ENCODE peak calls at places on chromosomes 6 and 20, in nine cellular contexts. One of them, this sample, is unnamed.

GRCh38 chr20:50188879-50189680 is 1.6 kb upstream of the CEBPB start:
- DNase-seq in AG04450: no peak
- DNase-seq in RWPE2: peak
- DNase-seq in cardiac fibroblast: no peak
- DNase-seq in WTC11: no peak
- DNase-seq in RWPE1: no peak
- DNase-seq in psoas muscle: no peak
- DNase-seq in HFFc6: no peak
- DNase-seq in GM06990: no peak
- DNase-seq in this sample: no peak

GRCh38 chr6:128508588-128509296 is 11.7 kb downstream of the PTPRK start:
- DNase-seq in AG04450: no peak
- DNase-seq in RWPE2: peak
- DNase-seq in cardiac fibroblast: peak
- DNase-seq in WTC11: no peak
- DNase-seq in RWPE1: peak
- DNase-seq in psoas muscle: no peak
- DNase-seq in HFFc6: peak
- DNase-seq in GM06990: no peak
- DNase-seq in this sample: peak

GRCh38 chr6:22247916-22248482 is 48.8 kb downstream of the PRL start:
- DNase-seq in AG04450: no peak
- DNase-seq in RWPE2: no peak
- DNase-seq in cardiac fibroblast: peak
- DNase-seq in WTC11: no peak
- DNase-seq in RWPE1: no peak
- DNase-seq in psoas muscle: no peak
- DNase-seq in HFFc6: no peak
- DNase-seq in GM06990: no peak
- DNase-seq in this sample: no peak

GRCh38 chr20:59647271-59647670 is 42.9 kb downstream of the PHACTR3 start:
- DNase-seq in AG04450: no peak
- DNase-seq in RWPE2: peak
- DNase-seq in cardiac fibroblast: no peak
- DNase-seq in WTC11: no peak
- DNase-seq in RWPE1: no peak
- DNase-seq in psoas muscle: no peak
- DNase-seq in HFFc6: no peak
- DNase-seq in GM06990: no peak
- DNase-seq in this sample: no peak

GRCh38 chr6:42239333-42239732 is 21.7 kb upstream of the MRPS10 start:
- DNase-seq in AG04450: no peak
- DNase-seq in RWPE2: no peak
- DNase-seq in cardiac fibroblast: no peak
- DNase-seq in WTC11: no peak
- DNase-seq in RWPE1: peak
- DNase-seq in psoas muscle: no peak
- DNase-seq in HFFc6: no peak
- DNase-seq in GM06990: no peak
- DNase-seq in this sample: peak

GRCh38 chr6:140475086-140475485 is 1100.6 kb upstream of the CITED2 start:
- DNase-seq in AG04450: no peak
- DNase-seq in RWPE2: no peak
- DNase-seq in cardiac fibroblast: peak
- DNase-seq in WTC11: no peak
- DNase-seq in RWPE1: peak
- DNase-seq in psoas muscle: no peak
- DNase-seq in HFFc6: no peak
- DNase-seq in GM06990: no peak
- DNase-seq in this sample: peak

GRCh38 chr6:143673638-143674037 is 4.1 kb upstream of the PHACTR2 start:
- DNase-seq in AG04450: no peak
- DNase-seq in RWPE2: peak
- DNase-seq in cardiac fibroblast: peak
- DNase-seq in WTC11: no peak
- DNase-seq in RWPE1: peak
- DNase-seq in psoas muscle: no peak
- DNase-seq in HFFc6: peak
- DNase-seq in GM06990: no peak
- DNase-seq in this sample: peak

GRCh38 chr6:101021504-101021903 is 140.4 kb upstream of the ASCC3 start:
- DNase-seq in AG04450: no peak
- DNase-seq in RWPE2: no peak
- DNase-seq in cardiac fibroblast: no peak
- DNase-seq in WTC11: no peak
- DNase-seq in RWPE1: no peak
- DNase-seq in psoas muscle: no peak
- DNase-seq in HFFc6: no peak
- DNase-seq in GM06990: no peak
- DNase-seq in this sample: no peak

GRCh38 chr20:46639587-46639986 is 11.7 kb downstream of the SLC13A3 start:
- DNase-seq in AG04450: no peak
- DNase-seq in RWPE2: no peak
- DNase-seq in cardiac fibroblast: no peak
- DNase-seq in WTC11: no peak
- DNase-seq in RWPE1: no peak
- DNase-seq in psoas muscle: no peak
- DNase-seq in HFFc6: no peak
- DNase-seq in GM06990: no peak
- DNase-seq in this sample: no peak

GRCh38 chr6:150667977-150668716 is 68.5 kb downstream of the PLEKHG1 start:
- DNase-seq in AG04450: peak
- DNase-seq in RWPE2: peak
- DNase-seq in cardiac fibroblast: peak
- DNase-seq in WTC11: no peak
- DNase-seq in RWPE1: peak
- DNase-seq in psoas muscle: peak
- DNase-seq in HFFc6: peak
- DNase-seq in GM06990: no peak
- DNase-seq in this sample: peak
- TF ChIP-seq CTCF in AG04450: peak
- TF ChIP-seq CTCF in RWPE2: peak
- TF ChIP-seq CTCF in cardiac fibroblast: peak
- TF ChIP-seq CTCF in WTC11: no peak
- TF ChIP-seq CTCF in RWPE1: no peak
- TF ChIP-seq CTCF in psoas muscle: no peak
- TF ChIP-seq CTCF in HFFc6: no peak
- TF ChIP-seq CTCF in GM06990: no peak
- TF ChIP-seq CTCF in this sample: peak

GRCh38 chr6:161838306-161839035 is 564.6 kb upstream of the AGPAT4 start:
- DNase-seq in AG04450: no peak
- DNase-seq in RWPE2: no peak
- DNase-seq in cardiac fibroblast: no peak
- DNase-seq in WTC11: peak
- DNase-seq in RWPE1: no peak
- DNase-seq in psoas muscle: no peak
- DNase-seq in HFFc6: no peak
- DNase-seq in GM06990: no peak
- DNase-seq in this sample: no peak

GRCh38 chr6:161837854-161838253 is 564.0 kb upstream of the AGPAT4 start:
- DNase-seq in AG04450: no peak
- DNase-seq in RWPE2: no peak
- DNase-seq in cardiac fibroblast: no peak
- DNase-seq in WTC11: no peak
- DNase-seq in RWPE1: no peak
- DNase-seq in psoas muscle: no peak
- DNase-seq in HFFc6: no peak
- DNase-seq in GM06990: no peak
- DNase-seq in this sample: no peak

GRCh38 chr6:161837449-161837735 is 563.5 kb upstream of the AGPAT4 start:
- DNase-seq in AG04450: no peak
- DNase-seq in RWPE2: no peak
- DNase-seq in cardiac fibroblast: no peak
- DNase-seq in WTC11: no peak
- DNase-seq in RWPE1: no peak
- DNase-seq in psoas muscle: no peak
- DNase-seq in HFFc6: no peak
- DNase-seq in GM06990: no peak
- DNase-seq in this sample: no peak

GRCh38 chr6:161835426-161836029 is 561.7 kb upstream of the AGPAT4 start:
- DNase-seq in AG04450: no peak
- DNase-seq in RWPE2: no peak
- DNase-seq in cardiac fibroblast: no peak
- DNase-seq in WTC11: no peak
- DNase-seq in RWPE1: no peak
- DNase-seq in psoas muscle: no peak
- DNase-seq in HFFc6: no peak
- DNase-seq in GM06990: no peak
- DNase-seq in this sample: no peak

DNA sequence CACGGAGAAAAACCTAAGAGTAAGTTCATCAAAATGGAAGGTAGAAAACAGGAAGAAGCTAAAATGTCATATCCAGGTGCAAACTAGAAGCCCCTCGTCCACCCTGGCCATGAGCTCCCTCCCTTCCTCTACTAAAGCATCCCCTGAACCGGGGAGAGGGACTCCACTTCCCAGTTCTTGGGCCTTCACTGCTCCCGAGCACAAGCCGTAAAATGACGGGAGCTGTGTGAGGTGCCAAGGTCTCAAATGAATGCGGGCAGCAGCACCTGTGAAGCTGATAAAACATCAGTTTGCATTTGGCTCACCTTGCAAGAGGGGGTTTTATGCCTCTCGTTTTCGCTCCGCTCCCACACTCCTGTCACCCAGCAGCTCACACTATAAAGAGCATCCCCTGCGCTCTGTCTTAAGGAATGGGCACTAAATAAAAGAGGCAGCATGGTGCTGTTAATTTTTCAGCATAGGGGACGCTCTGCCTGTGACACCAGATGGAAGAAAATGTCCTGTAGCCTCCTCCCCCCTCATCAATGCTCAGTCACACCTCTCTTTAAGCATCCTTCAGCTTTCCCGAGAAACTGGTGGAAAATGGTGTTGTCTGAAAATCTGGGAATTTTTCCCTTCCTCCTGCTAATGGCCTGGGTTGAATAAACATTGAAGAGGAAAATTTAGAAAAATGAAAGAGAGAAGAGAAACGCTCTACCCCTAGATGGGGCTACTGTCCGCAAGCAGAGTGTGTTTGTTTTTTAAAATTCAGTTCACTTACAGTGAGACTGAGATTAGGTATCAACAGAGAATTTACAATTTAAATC is 563.0 kb upstream of the AGPAT4 start:
- DNase-seq in AG04450: no peak
- DNase-seq in RWPE2: no peak
- DNase-seq in cardiac fibroblast: peak
- DNase-seq in WTC11: no peak
- DNase-seq in RWPE1: no peak
- DNase-seq in psoas muscle: no peak
- DNase-seq in HFFc6: no peak
- DNase-seq in GM06990: no peak
- DNase-seq in this sample: peak
- TF ChIP-seq CTCF in AG04450: peak
- TF ChIP-seq CTCF in RWPE2: no peak
- TF ChIP-seq CTCF in cardiac fibroblast: peak
- TF ChIP-seq CTCF in WTC11: no peak
- TF ChIP-seq CTCF in RWPE1: no peak
- TF ChIP-seq CTCF in psoas muscle: no peak
- TF ChIP-seq CTCF in HFFc6: no peak
- TF ChIP-seq CTCF in GM06990: no peak
- TF ChIP-seq CTCF in this sample: peak

GRCh38 chr6:25746968-25747367 is 7.6 kb upstream of the SLC17A4 start:
- DNase-seq in AG04450: no peak
- DNase-seq in RWPE2: no peak
- DNase-seq in cardiac fibroblast: no peak
- DNase-seq in WTC11: no peak
- DNase-seq in RWPE1: no peak
- DNase-seq in psoas muscle: no peak
- DNase-seq in HFFc6: no peak
- DNase-seq in GM06990: no peak
- DNase-seq in this sample: no peak
- TF ChIP-seq CTCF in AG04450: no peak
- TF ChIP-seq CTCF in RWPE2: no peak
- TF ChIP-seq CTCF in cardiac fibroblast: no peak
- TF ChIP-seq CTCF in WTC11: no peak
- TF ChIP-seq CTCF in RWPE1: no peak
- TF ChIP-seq CTCF in psoas muscle: no peak
- TF ChIP-seq CTCF in HFFc6: no peak
- TF ChIP-seq CTCF in GM06990: peak
- TF ChIP-seq CTCF in this sample: no peak

DNA sequence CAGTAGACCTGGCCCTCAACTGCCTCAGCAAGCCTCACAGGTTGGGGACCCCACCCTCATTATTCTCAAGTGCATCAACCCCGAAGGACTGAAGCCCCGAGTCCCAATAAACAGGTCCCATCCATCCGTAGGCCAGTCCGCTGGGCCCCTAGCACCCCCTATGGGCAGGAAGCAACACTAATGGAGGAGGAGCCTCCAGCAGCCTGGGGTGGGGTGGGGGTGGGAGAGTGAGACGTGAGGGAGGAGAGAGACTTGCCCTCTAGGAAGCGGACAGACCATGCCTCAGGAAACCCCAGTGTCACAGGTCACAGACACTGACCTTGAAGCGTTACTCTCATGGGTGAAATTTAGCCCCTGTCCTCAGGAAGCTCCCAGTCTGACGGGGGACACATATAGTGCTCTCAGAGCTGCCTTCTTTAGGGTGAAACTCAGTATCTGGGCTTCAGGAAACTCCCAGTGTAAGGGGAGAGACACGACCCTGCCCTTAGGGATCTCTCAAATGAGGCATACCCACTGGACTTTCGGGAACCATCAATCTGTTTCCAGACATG is 125.9 kb downstream of the MRPL14 start:
- DNase-seq in AG04450: no peak
- DNase-seq in RWPE2: no peak
- DNase-seq in cardiac fibroblast: no peak
- DNase-seq in WTC11: peak
- DNase-seq in RWPE1: no peak
- DNase-seq in psoas muscle: peak
- DNase-seq in HFFc6: no peak
- DNase-seq in GM06990: peak
- DNase-seq in this sample: peak
- TF ChIP-seq CTCF in AG04450: peak
- TF ChIP-seq CTCF in RWPE2: peak
- TF ChIP-seq CTCF in cardiac fibroblast: peak
- TF ChIP-seq CTCF in WTC11: peak
- TF ChIP-seq CTCF in RWPE1: no peak
- TF ChIP-seq CTCF in psoas muscle: peak
- TF ChIP-seq CTCF in HFFc6: peak
- TF ChIP-seq CTCF in GM06990: peak
- TF ChIP-seq CTCF in this sample: peak

GRCh38 chr20:23461180-23461579 is 8.5 kb upstream of the CST11 start:
- DNase-seq in AG04450: no peak
- DNase-seq in RWPE2: no peak
- DNase-seq in cardiac fibroblast: no peak
- DNase-seq in WTC11: no peak
- DNase-seq in RWPE1: no peak
- DNase-seq in psoas muscle: no peak
- DNase-seq in HFFc6: no peak
- DNase-seq in GM06990: no peak
- DNase-seq in this sample: peak
- TF ChIP-seq CTCF in AG04450: no peak
- TF ChIP-seq CTCF in RWPE2: no peak
- TF ChIP-seq CTCF in cardiac fibroblast: no peak
- TF ChIP-seq CTCF in WTC11: no peak
- TF ChIP-seq CTCF in RWPE1: no peak
- TF ChIP-seq CTCF in psoas muscle: no peak
- TF ChIP-seq CTCF in HFFc6: no peak
- TF ChIP-seq CTCF in GM06990: no peak
- TF ChIP-seq CTCF in this sample: no peak

GRCh38 chr6:98769546-98769945 is 64.8 kb upstream of the POU3F2 start:
- DNase-seq in AG04450: no peak
- DNase-seq in RWPE2: no peak
- DNase-seq in cardiac fibroblast: peak
- DNase-seq in WTC11: peak
- DNase-seq in RWPE1: peak
- DNase-seq in psoas muscle: no peak
- DNase-seq in HFFc6: no peak
- DNase-seq in GM06990: no peak
- DNase-seq in this sample: peak
- TF ChIP-seq CTCF in AG04450: peak
- TF ChIP-seq CTCF in RWPE2: peak
- TF ChIP-seq CTCF in cardiac fibroblast: peak
- TF ChIP-seq CTCF in WTC11: no peak
- TF ChIP-seq CTCF in RWPE1: no peak
- TF ChIP-seq CTCF in psoas muscle: no peak
- TF ChIP-seq CTCF in HFFc6: peak
- TF ChIP-seq CTCF in GM06990: peak
- TF ChIP-seq CTCF in this sample: peak

This sample was measured in MCF 10A.